ENCODE peak calls at places on chromosomes 1 and 21, in five cellular contexts. A is upper lobe of right lung, D is body of pancreas, T is PC-3, E is stomach. W is an unnamed sample. For H3K36me3, the result is how much of the 10 kb centered on the place peaks cover.

GRCh38 chr1:209062863-209063262 is 520.7 kb upstream of the CAMK1G start:
- DNase-seq in A (no peak), D (no peak), T (no peak), E (no peak), W (no peak)

GRCh38 chr1:154849645-154850131 is 20.4 kb downstream of the KCNN3 start:
- DNase-seq in A (no peak), D (no peak), T (no peak), E (no peak), W (no peak)

GRCh38 chr1:151773698-151774097 is 10.4 kb upstream of the MRPL9 start:
- DNase-seq in A (no peak), D (no peak), T (peak), E (no peak), W (no peak)

GRCh38 chr1:241396747-241397691 is 40.0 kb upstream of the RGS7 start:
- DNase-seq in A (no peak), D (no peak), T (peak), E (no peak), W (no peak)

GRCh38 chr1:8902765-8903164 is 24.3 kb upstream of the ENO1 start:
- DNase-seq in A (no peak), D (no peak), T (peak), E (no peak), W (peak)

GRCh38 chr1:151199860-151200581 is 1.7 kb downstream of the PIP5K1A start:
- DNase-seq in A (no peak), D (no peak), T (peak), E (no peak), W (peak)

GRCh38 chr1:173507205-173507846 is 30.2 kb downstream of the PRDX6 start:
- DNase-seq in A (no peak), D (no peak), T (peak), E (no peak), W (peak)

GRCh38 chr1:119715542-119715941 is 3.8 kb downstream of the PHGDH start:
- DNase-seq in A (no peak), D (peak), T (no peak), E (no peak), W (no peak)

GRCh38 chr1:237841485-237841884 is 49.2 kb downstream of the ZP4 start:
- DNase-seq in A (no peak), D (no peak), T (no peak), E (no peak), W (no peak)

GRCh38 chr21:35134299-35134698 is 85.2 kb upstream of the RUNX1 start:
- DNase-seq in A (no peak), D (no peak), T (no peak), E (no peak), W (no peak)

GRCh38 chr1:100164226-100164625 is 13.8 kb downstream of the LRRC39 start:
- DNase-seq in A (no peak), D (no peak), T (no peak), E (no peak), W (no peak)

GRCh38 chr1:177914603-177915002 is 55.3 kb downstream of the SEC16B start:
- DNase-seq in A (no peak), D (no peak), T (peak), E (no peak), W (no peak)

GRCh38 chr1:192846950-192847349 is 38.1 kb downstream of the RGS2 start:
- DNase-seq in A (no peak), D (no peak), T (peak), E (no peak), W (peak)

GRCh38 chr1:156359973-156360372 is 9.0 kb upstream of the RHBG start:
- DNase-seq in A (no peak), D (no peak), T (peak), E (no peak), W (no peak)

GRCh38 chr1:5647226-5647625 is 345.0 kb downstream of the NPHP4 start:
- DNase-seq in A (no peak), D (no peak), T (no peak), E (peak), W (no peak)

GRCh38 chr1:156626079-156626438 is 6.8 kb downstream of the HAPLN2 start:
- DNase-seq in A (no peak), D (no peak), T (no peak), E (no peak), W (no peak)

GRCh38 chr1:103145449-103145848 is 37.1 kb upstream of the COL11A1 start:
- DNase-seq in A (no peak), D (no peak), T (no peak), E (no peak), W (no peak)

GRCh38 chr1:162921311-162921710 is 60.3 kb upstream of the CCDC190 start:
- DNase-seq in A (no peak), D (no peak), T (no peak), E (no peak), W (no peak)

GRCh38 chr1:234934611-234935033 is 194.0 kb downstream of the TOMM20 start:
- DNase-seq in A (no peak), D (no peak), T (peak), E (no peak), W (no peak)

GRCh38 chr1:235902638-235903542 is 36.2 kb upstream of the LYST start:
- DNase-seq in A (peak), D (peak), T (peak), E (peak), W (peak)

GRCh38 chr1:241638091-241638682 is 2.0 kb downstream of the CHML start:
- DNase-seq in A (no peak), D (no peak), T (no peak), E (no peak), W (no peak)

GRCh38 chr1:94727846-94728715 is 92.1 kb upstream of the SLC44A3 start:
- DNase-seq in A (no peak), D (no peak), T (peak), E (no peak), W (peak)

GRCh38 chr1:95352767-95353166 is 118.8 kb downstream of the RWDD3 start:
- DNase-seq in A (no peak), D (peak), T (no peak), E (peak), W (no peak)

GRCh38 chr1:173771536-173771935 is 52.9 kb upstream of the DARS2 start:
- DNase-seq in A (no peak), D (no peak), T (no peak), E (no peak), W (no peak)

GRCh38 chr1:48470506-48470905 is 1.5 kb downstream of the SPATA6 start:
- DNase-seq in A (no peak), D (peak), T (no peak), E (peak), W (no peak)

GRCh38 chr1:210252621-210253041 is 20.0 kb downstream of the SERTAD4 start:
- DNase-seq in A (peak), D (peak), T (no peak), E (peak), W (no peak)

GRCh38 chr1:41638086-41639024 is 153.9 kb upstream of the EDN2 start:
- DNase-seq in A (no peak), D (no peak), T (no peak), E (no peak), W (no peak)

GRCh38 chr1:54671985-54672608 is 30.5 kb downstream of the MROH7 start:
- DNase-seq in A (no peak), D (peak), T (peak), E (peak), W (no peak)

GRCh38 chr1:54229281-54229891 is 29.4 kb downstream of the MRPL37 start:
- DNase-seq in A (no peak), D (no peak), T (peak), E (no peak), W (no peak)

GRCh38 chr1:153515504-153516394 is 20.0 kb downstream of the S100A6 start:
- DNase-seq in A (peak), D (no peak), T (peak), E (peak), W (no peak)

GRCh38 chr21:43311303-43311817 is 115.6 kb downstream of the SIK1 start:
- DNase-seq in A (no peak), D (peak), T (no peak), E (peak), W (no peak)

GRCh38 chr21:41678016-41678935 is 88.6 kb downstream of the RIPK4 start:
- DNase-seq in A (peak), D (peak), T (peak), E (peak), W (no peak)

GRCh38 chr1:162632234-162632666 is at the start of gene DDR2:
- DNase-seq in A (no peak), D (peak), T (no peak), E (peak), W (peak)

GRCh38 chr21:42547001-42547905 is 33.6 kb downstream of the SLC37A1 start:
- DNase-seq in A (peak), D (no peak), T (no peak), E (no peak), W (no peak)

GRCh38 chr1:219837994-219838294 is 90.4 kb downstream of the SLC30A10 start:
- DNase-seq in A (no peak), D (no peak), T (no peak), E (no peak), W (no peak)

GRCh38 chr21:42400525-42400924 is 3.2 kb upstream of the UBASH3A start:
- DNase-seq in A (no peak), D (no peak), T (peak), E (no peak), W (no peak)

GRCh38 chr1:11027316-11027715 is 14.9 kb downstream of the TARDBP start:
- DNase-seq in A (no peak), D (no peak), T (no peak), E (no peak), W (no peak)
- H3K36me3 ChIP-seq in A (half or more), D (under half), T (under half), E (under half), W (under half)

GRCh38 chr1:2192031-2192995 is 2.3 kb downstream of the FAAP20 start:
- DNase-seq in A (no peak), D (no peak), T (no peak), E (no peak), W (peak)
- H3K4me3 ChIP-seq in A (no peak), D (no peak), T (peak), E (no peak), W (no peak)

DNA sequence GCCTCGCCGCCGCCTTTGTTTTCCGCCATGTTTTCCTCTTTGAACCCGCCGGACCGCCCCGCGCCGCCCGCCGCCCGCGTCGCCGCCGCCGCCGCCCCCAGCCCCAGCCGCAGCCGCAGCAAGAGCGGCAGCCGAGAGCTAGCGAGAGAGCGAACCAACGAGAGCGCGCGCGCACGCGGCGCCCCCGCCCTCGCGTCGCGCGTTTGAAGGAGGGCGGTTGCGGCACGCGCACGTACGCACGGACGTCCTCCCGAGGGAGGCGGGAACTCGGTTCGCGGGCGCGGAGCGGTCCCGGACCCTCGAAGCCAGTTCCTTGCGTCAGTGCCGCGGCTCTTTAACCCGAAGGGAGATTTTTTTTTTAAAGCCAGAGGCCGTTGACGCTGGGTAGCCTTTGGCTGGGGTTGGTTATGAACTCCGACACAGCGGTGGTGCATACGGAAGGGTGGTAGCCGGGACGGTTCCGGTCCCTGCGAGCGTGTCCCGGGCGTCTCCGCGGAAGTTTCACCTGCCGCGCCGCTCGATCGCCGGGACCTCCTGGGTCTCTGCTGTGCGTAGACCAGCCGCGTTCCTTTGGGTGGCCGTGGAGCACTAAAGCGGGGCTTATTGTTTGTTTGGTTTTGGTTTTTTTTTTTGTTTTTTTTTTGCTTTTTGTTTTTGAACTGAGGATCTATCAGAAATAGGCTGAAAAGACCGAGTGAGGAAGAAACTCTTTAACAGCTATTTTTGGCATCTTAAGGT is at the start of gene TRIM33:
- DNase-seq in A (peak), D (peak), T (peak), E (peak), W (peak)
- TF ChIP-seq CTCF in A (no peak), D (peak), T (no peak), E (no peak), W (no peak)

DNA sequence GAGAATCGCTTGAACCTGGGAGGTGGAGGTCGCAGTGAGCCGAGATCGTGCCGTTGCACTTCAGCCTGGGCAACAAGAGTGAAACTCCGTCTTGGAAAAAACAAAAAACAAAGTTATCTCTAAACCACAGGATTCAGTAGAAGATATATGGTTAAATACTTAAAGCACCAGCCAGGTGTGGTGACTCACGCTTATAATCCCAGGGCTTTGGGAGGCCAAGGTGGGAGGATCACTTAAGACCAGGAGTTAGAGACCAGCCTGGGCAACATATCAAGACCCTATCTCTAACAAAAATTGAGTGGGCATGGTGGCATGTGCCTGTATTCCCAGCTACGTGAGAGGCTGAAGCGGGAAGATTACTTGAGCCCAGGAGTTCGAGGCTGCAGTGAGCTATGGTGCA is 5.6 kb downstream of the NECAP2 start:
- DNase-seq in A (no peak), D (no peak), T (no peak), E (no peak), W (no peak)
- H3K36me3 ChIP-seq in A (half or more), D (under half), T (under half), E (half or more), W (under half)

DNA sequence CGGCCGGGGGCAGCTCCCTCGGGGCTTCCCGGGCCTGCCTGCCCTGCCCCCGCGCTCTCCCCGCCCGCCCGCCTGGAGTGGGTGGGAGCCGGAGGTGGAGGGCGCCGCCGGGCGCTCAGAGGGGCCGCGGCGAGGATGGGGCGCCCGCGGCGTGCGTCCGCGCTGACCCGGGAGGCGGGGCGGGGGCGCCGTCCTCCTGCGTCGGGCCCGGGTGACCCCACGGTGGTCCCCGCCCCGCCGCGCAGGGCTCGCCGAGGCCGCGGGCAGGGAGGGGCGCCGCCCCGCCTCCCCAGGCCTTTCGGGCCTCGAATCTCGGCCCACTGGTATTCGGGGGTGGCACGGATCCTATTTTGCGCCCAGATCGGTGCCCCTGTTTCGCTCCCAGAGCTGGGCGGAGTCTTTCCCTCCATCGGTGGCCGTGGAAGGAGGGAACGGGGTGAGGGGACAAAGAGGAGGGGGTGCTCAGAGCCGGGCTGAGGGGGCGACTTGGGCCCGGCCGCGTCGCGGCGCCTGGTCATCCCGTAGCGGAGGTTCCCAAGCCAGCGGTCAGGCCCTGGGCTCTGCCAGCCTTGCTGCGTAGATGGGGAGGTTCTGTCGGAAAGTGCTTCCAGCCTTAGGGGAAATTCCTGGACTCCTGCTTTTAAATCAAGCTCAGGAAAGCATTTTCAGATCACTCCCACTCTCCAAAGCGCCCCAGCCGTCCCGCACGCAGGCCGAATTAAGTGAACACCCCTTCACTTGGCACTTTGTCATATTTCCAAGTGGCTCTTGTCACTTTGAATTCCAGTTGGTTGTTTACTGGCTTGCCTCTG is 546 bp downstream of the PATJ start:
- DNase-seq in A (no peak), D (peak), T (peak), E (peak), W (no peak)
- H3K4me3 ChIP-seq in A (peak), D (peak), T (peak), E (peak), W (peak)

GRCh38 chr1:24929876-24930702 is at the start of gene RUNX3:
- DNase-seq in A (peak), D (peak), T (peak), E (peak), W (no peak)
- TF ChIP-seq CTCF in A (peak), D (no peak), T (no peak), E (no peak), W (no peak)

GRCh38 chr1:29152046-29152805 is 28.5 kb upstream of the TMEM200B start:
- DNase-seq in A (no peak), D (no peak), T (no peak), E (no peak), W (no peak)
- H3K36me3 ChIP-seq in A (half or more), D (half or more), T (half or more), E (half or more), W (under half)